ENCODE peak calls at places on chromosomes 16 and 17, in seven cellular contexts. S, L, D, F, T, M and Q are unnamed samples.

GRCh38 chr17:82345151-82345976 is 11.8 kb upstream of the SECTM1 start:
- DNase-seq in T (no peak), D (no peak), L (no peak), S (no peak), F (no peak), M (no peak), Q (peak)

GRCh38 chr16:71698491-71698890 is 26.0 kb downstream of the PHLPP2 start:
- DNase-seq in T (no peak), S (no peak), L (no peak), M (no peak), F (no peak), D (no peak), Q (no peak)

GRCh38 chr16:11340710-11341109 is 4.5 kb upstream of the RMI2 start:
- DNase-seq in S (no peak), L (no peak), T (no peak), F (no peak), D (no peak), M (no peak), Q (no peak)

GRCh38 chr17:5049314-5049819 is 14.1 kb upstream of the SLC52A1 start:
- DNase-seq in F (no peak), S (no peak), T (no peak), L (peak), D (no peak), M (no peak), Q (no peak)

GRCh38 chr17:74799097-74799496 is 23.0 kb upstream of the NAT9 start:
- DNase-seq in M (no peak), D (no peak), F (no peak), L (no peak), S (no peak), T (no peak), Q (no peak)

GRCh38 chr16:22813946-22814325 is at the start of gene HS3ST2:
- DNase-seq in D (no peak), T (no peak), M (peak), L (no peak), F (no peak), S (no peak), Q (no peak)

GRCh38 chr16:78094166-78094565 is 5.3 kb upstream of the WWOX start:
- DNase-seq in F (no peak), T (no peak), L (no peak), S (no peak), M (no peak), D (no peak), Q (peak)

GRCh38 chr16:1550061-1550460 is 16.6 kb downstream of the TMEM204 start:
- DNase-seq in D (no peak), S (no peak), L (no peak), F (no peak), T (no peak), M (no peak), Q (no peak)

GRCh38 chr16:1581804-1582203 is 30.1 kb downstream of the IFT140 start:
- DNase-seq in L (no peak), F (no peak), T (no peak), S (no peak), D (no peak), M (no peak), Q (no peak)

GRCh38 chr17:8732406-8733065 is 12.1 kb downstream of the CCDC42 start:
- DNase-seq in M (no peak), T (no peak), D (no peak), F (no peak), L (no peak), S (no peak), Q (no peak)

GRCh38 chr16:2178321-2179106 is 17.9 kb downstream of the CASKIN1 start:
- DNase-seq in S (no peak), M (peak), L (peak), F (no peak), T (no peak), D (no peak), Q (no peak)

GRCh38 chr17:3167574-3167973 is 29.7 kb upstream of the OR1A2 start:
- DNase-seq in M (no peak), L (no peak), S (no peak), D (peak), T (no peak), F (no peak), Q (peak)

GRCh38 chr17:39001703-39002637 is 34.8 kb upstream of the FBXO47 start:
- DNase-seq in M (peak), S (peak), F (no peak), T (no peak), D (peak), L (no peak), Q (peak)

GRCh38 chr16:17370233-17371013 is 100.3 kb downstream of the XYLT1 start:
- DNase-seq in M (no peak), D (no peak), L (no peak), S (no peak), T (no peak), F (no peak), Q (no peak)

GRCh38 chr16:57060323-57061083 is 31.9 kb upstream of the CPNE2 start:
- DNase-seq in T (no peak), S (no peak), L (no peak), D (no peak), M (no peak), F (no peak), Q (no peak)

GRCh38 chr17:27207073-27207511 is 86.8 kb upstream of the WSB1 start:
- DNase-seq in L (no peak), F (peak), M (no peak), D (no peak), S (no peak), T (no peak), Q (peak)

GRCh38 chr16:69721441-69721957 is 4.9 kb downstream of the NQO1 start:
- DNase-seq in S (no peak), T (no peak), M (no peak), D (no peak), F (no peak), L (no peak), Q (no peak)

GRCh38 chr17:6365187-6365943 is 69.6 kb downstream of the AIPL1 start:
- DNase-seq in S (no peak), F (peak), L (no peak), M (no peak), T (no peak), D (no peak), Q (no peak)

GRCh38 chr16:89863741-89864391 is 9.5 kb upstream of the TCF25 start:
- DNase-seq in L (no peak), F (no peak), M (no peak), T (no peak), D (no peak), S (no peak), Q (no peak)

GRCh38 chr17:69525920-69526841 is 111.7 kb downstream of the MAP2K6 start:
- DNase-seq in L (no peak), S (peak), M (peak), D (peak), T (peak), F (peak), Q (peak)

GRCh38 chr16:56938664-56939513 is 6.9 kb downstream of the HERPUD1 start:
- DNase-seq in F (no peak), L (peak), D (no peak), M (no peak), S (no peak), T (no peak), Q (no peak)

GRCh38 chr16:77777745-77778144 is 10.6 kb upstream of the VAT1L start:
- DNase-seq in F (no peak), L (no peak), S (no peak), D (no peak), M (no peak), T (no peak), Q (no peak)

GRCh38 chr17:65366102-65366844 is 195.2 kb downstream of the AXIN2 start:
- DNase-seq in M (no peak), L (no peak), F (no peak), D (no peak), T (no peak), S (no peak), Q (no peak)

GRCh38 chr17:83155128-83156081 is 76.0 kb downstream of the METRNL start:
- DNase-seq in S (peak), M (no peak), L (no peak), T (peak), D (no peak), F (peak), Q (no peak)

GRCh38 chr17:82214012-82214628 is 1.5 kb upstream of the CCDC57 start:
- DNase-seq in L (no peak), D (no peak), S (no peak), F (no peak), T (no peak), M (no peak), Q (peak)

GRCh38 chr17:27917000-27917399 is 23.8 kb upstream of the LYRM9 start:
- DNase-seq in F (no peak), L (no peak), M (no peak), T (no peak), S (no peak), D (no peak), Q (no peak)

GRCh38 chr17:68763551-68763950 is 162.4 kb upstream of the FAM20A start:
- DNase-seq in L (no peak), S (no peak), M (no peak), F (no peak), D (no peak), T (no peak), Q (peak)

GRCh38 chr17:60613325-60613724 is 13.3 kb downstream of the PPM1D start:
- DNase-seq in D (no peak), M (no peak), S (no peak), L (no peak), T (no peak), F (no peak), Q (no peak)

GRCh38 chr17:35069311-35069710 is 5.8 kb upstream of the RFFL start:
- DNase-seq in M (no peak), T (no peak), F (no peak), S (no peak), D (no peak), L (no peak), Q (no peak)

GRCh38 chr17:80225230-80225629 is 5.0 kb downstream of the SLC26A11 start:
- DNase-seq in T (no peak), F (no peak), L (no peak), S (no peak), D (no peak), M (peak), Q (no peak)

GRCh38 chr16:47234-47633 is 6.2 kb downstream of the POLR3K start:
- DNase-seq in M (no peak), T (no peak), L (no peak), F (no peak), S (no peak), D (no peak), Q (no peak)

GRCh38 chr17:28295677-28296578 is 23.1 kb upstream of the TMEM97 start:
- DNase-seq in F (no peak), D (no peak), M (no peak), T (no peak), S (no peak), L (no peak), Q (no peak)

GRCh38 chr17:44804301-44805061 is 25.6 kb downstream of the GJC1 start:
- DNase-seq in M (no peak), S (no peak), L (no peak), T (no peak), D (no peak), F (no peak), Q (no peak)

GRCh38 chr17:50482110-50482509 is 3.5 kb downstream of the RSAD1 start:
- DNase-seq in T (no peak), L (no peak), S (no peak), F (no peak), M (no peak), D (no peak), Q (no peak)

GRCh38 chr16:76278976-76279375 is 1.8 kb downstream of the CNTNAP4 start:
- DNase-seq in T (no peak), M (peak), D (peak), S (no peak), L (no peak), F (peak), Q (peak)

GRCh38 chr17:52648995-52649394 is 490.5 kb upstream of the CA10 start:
- DNase-seq in L (no peak), F (no peak), M (no peak), T (no peak), D (no peak), S (no peak), Q (no peak)